ENCODE peak calls at places on chromosomes 4 and X, in eight cellular contexts. One of them, this sample, is unnamed. For H3K4me1, the result is how much of the 10 kb centered on the place peaks cover.

GRCh38 chr4:82268050-82268825 is 105.6 kb downstream of the HNRNPD start:
- DNase-seq in stomach: peak
- DNase-seq in SK-N-SH: peak
- DNase-seq in transverse colon: peak
- DNase-seq in GM12878: no peak
- DNase-seq in H1: no peak
- DNase-seq in K562: peak
- DNase-seq in HepG2: peak
- DNase-seq in this sample: peak

GRCh38 chr4:184250795-184251679 is 33.4 kb upstream of the ENPP6 start:
- DNase-seq in H1: no peak
- DNase-seq in stomach: no peak
- DNase-seq in transverse colon: no peak
- DNase-seq in K562: peak
- DNase-seq in SK-N-SH: peak
- DNase-seq in GM12878: no peak
- DNase-seq in HepG2: peak
- DNase-seq in this sample: no peak

GRCh38 chr4:167826281-167826680 is 266.1 kb upstream of the ANXA10 start:
- DNase-seq in GM12878: no peak
- DNase-seq in transverse colon: no peak
- DNase-seq in stomach: no peak
- DNase-seq in SK-N-SH: no peak
- DNase-seq in H1: no peak
- DNase-seq in K562: no peak
- DNase-seq in HepG2: no peak
- DNase-seq in this sample: no peak

GRCh38 chr4:41256740-41257256 is at the start of gene UCHL1:
- DNase-seq in H1: peak
- DNase-seq in SK-N-SH: peak
- DNase-seq in stomach: peak
- DNase-seq in K562: no peak
- DNase-seq in transverse colon: peak
- DNase-seq in GM12878: no peak
- DNase-seq in HepG2: no peak
- DNase-seq in this sample: peak

GRCh38 chrX:130654409-130654970 is 248.5 kb downstream of the ENOX2 start:
- DNase-seq in stomach: no peak
- DNase-seq in transverse colon: no peak
- DNase-seq in H1: no peak
- DNase-seq in SK-N-SH: peak
- DNase-seq in HepG2: no peak
- DNase-seq in GM12878: no peak
- DNase-seq in K562: no peak
- DNase-seq in this sample: no peak

GRCh38 chr4:176755001-176755400 is 37.7 kb downstream of the VEGFC start:
- DNase-seq in SK-N-SH: no peak
- DNase-seq in K562: no peak
- DNase-seq in transverse colon: no peak
- DNase-seq in HepG2: no peak
- DNase-seq in stomach: no peak
- DNase-seq in GM12878: no peak
- DNase-seq in H1: no peak
- DNase-seq in this sample: no peak

GRCh38 chr4:168637872-168638756 is 141.3 kb downstream of the PALLD start:
- DNase-seq in H1: no peak
- DNase-seq in stomach: no peak
- DNase-seq in HepG2: no peak
- DNase-seq in SK-N-SH: no peak
- DNase-seq in transverse colon: no peak
- DNase-seq in GM12878: no peak
- DNase-seq in K562: no peak
- DNase-seq in this sample: no peak

GRCh38 chr4:146640021-146640425 is 1.3 kb downstream of the POU4F2 start:
- DNase-seq in GM12878: no peak
- DNase-seq in transverse colon: no peak
- DNase-seq in HepG2: no peak
- DNase-seq in H1: no peak
- DNase-seq in SK-N-SH: no peak
- DNase-seq in stomach: no peak
- DNase-seq in K562: no peak
- DNase-seq in this sample: no peak

GRCh38 chr4:73836373-73837269 is at the start of gene CXCL6:
- DNase-seq in GM12878: no peak
- DNase-seq in H1: no peak
- DNase-seq in K562: no peak
- DNase-seq in stomach: peak
- DNase-seq in transverse colon: peak
- DNase-seq in SK-N-SH: no peak
- DNase-seq in HepG2: no peak
- DNase-seq in this sample: peak

GRCh38 chr4:170884965-170885583 is 795.3 kb upstream of the AADAT start:
- DNase-seq in HepG2: no peak
- DNase-seq in K562: no peak
- DNase-seq in H1: no peak
- DNase-seq in stomach: no peak
- DNase-seq in GM12878: no peak
- DNase-seq in transverse colon: no peak
- DNase-seq in SK-N-SH: no peak
- DNase-seq in this sample: no peak

GRCh38 chr4:139676913-139677585 is 11.4 kb downstream of the MGST2 start:
- DNase-seq in GM12878: no peak
- DNase-seq in stomach: no peak
- DNase-seq in SK-N-SH: no peak
- DNase-seq in HepG2: peak
- DNase-seq in H1: no peak
- DNase-seq in transverse colon: no peak
- DNase-seq in K562: no peak
- DNase-seq in this sample: no peak

DNA sequence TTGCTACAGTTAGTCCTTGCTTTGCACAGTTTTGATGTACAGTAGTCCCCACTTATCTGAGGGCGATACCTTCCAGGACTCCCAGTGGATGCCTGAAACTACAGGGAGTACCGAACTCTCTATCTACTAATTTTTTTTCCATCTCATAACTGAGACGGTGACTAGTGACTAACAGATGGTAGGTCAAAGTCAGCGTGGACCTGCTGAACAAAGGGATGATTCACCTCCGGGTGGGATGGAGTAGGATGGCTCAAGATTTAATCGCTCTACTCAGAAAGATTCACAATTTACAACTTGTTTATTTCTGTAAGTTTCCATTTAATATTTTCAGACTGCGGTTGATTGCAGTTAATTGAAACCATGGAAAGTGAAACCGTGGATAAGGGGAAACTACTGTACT is 655.8 kb downstream of the ZNF674 start:
- DNase-seq in transverse colon: no peak
- DNase-seq in H1: no peak
- DNase-seq in K562: no peak
- DNase-seq in GM12878: no peak
- DNase-seq in SK-N-SH: no peak
- DNase-seq in HepG2: peak
- DNase-seq in stomach: no peak
- DNase-seq in this sample: no peak
- TF ChIP-seq EP300 in transverse colon: no peak
- TF ChIP-seq EP300 in H1: no peak
- TF ChIP-seq EP300 in K562: no peak
- TF ChIP-seq EP300 in GM12878: no peak
- TF ChIP-seq EP300 in SK-N-SH: no peak
- TF ChIP-seq EP300 in HepG2: no peak
- TF ChIP-seq EP300 in stomach: no peak
- TF ChIP-seq EP300 in this sample: no peak

GRCh38 chr4:5191831-5192230 is 140.6 kb downstream of the STK32B start:
- DNase-seq in K562: no peak
- DNase-seq in stomach: no peak
- DNase-seq in GM12878: no peak
- DNase-seq in transverse colon: no peak
- DNase-seq in HepG2: no peak
- DNase-seq in H1: no peak
- DNase-seq in SK-N-SH: no peak
- DNase-seq in this sample: no peak
- H3K4me1 ChIP-seq in K562: under half
- H3K4me1 ChIP-seq in stomach: under half
- H3K4me1 ChIP-seq in GM12878: under half
- H3K4me1 ChIP-seq in transverse colon: under half
- H3K4me1 ChIP-seq in HepG2: under half
- H3K4me1 ChIP-seq in H1: under half
- H3K4me1 ChIP-seq in SK-N-SH: under half
- H3K4me1 ChIP-seq in this sample: under half

GRCh38 chr4:54213812-54214211 is 15.3 kb upstream of the PDGFRA start:
- DNase-seq in stomach: peak
- DNase-seq in HepG2: no peak
- DNase-seq in K562: no peak
- DNase-seq in transverse colon: no peak
- DNase-seq in SK-N-SH: no peak
- DNase-seq in H1: no peak
- DNase-seq in GM12878: no peak
- DNase-seq in this sample: no peak

GRCh38 chr4:54218736-54219135 is 10.4 kb upstream of the PDGFRA start:
- DNase-seq in H1: no peak
- DNase-seq in SK-N-SH: no peak
- DNase-seq in transverse colon: no peak
- DNase-seq in stomach: no peak
- DNase-seq in GM12878: no peak
- DNase-seq in HepG2: no peak
- DNase-seq in K562: no peak
- DNase-seq in this sample: no peak

GRCh38 chr4:54213001-54213400 is 16.1 kb upstream of the PDGFRA start:
- DNase-seq in stomach: no peak
- DNase-seq in SK-N-SH: no peak
- DNase-seq in K562: no peak
- DNase-seq in transverse colon: no peak
- DNase-seq in GM12878: no peak
- DNase-seq in HepG2: no peak
- DNase-seq in H1: no peak
- DNase-seq in this sample: no peak

GRCh38 chr4:54215379-54216072 is 13.6 kb upstream of the PDGFRA start:
- DNase-seq in H1: no peak
- DNase-seq in transverse colon: no peak
- DNase-seq in SK-N-SH: peak
- DNase-seq in K562: no peak
- DNase-seq in stomach: no peak
- DNase-seq in HepG2: no peak
- DNase-seq in GM12878: no peak
- DNase-seq in this sample: no peak

GRCh38 chr4:54217642-54218486 is 11.2 kb upstream of the PDGFRA start:
- DNase-seq in transverse colon: peak
- DNase-seq in K562: peak
- DNase-seq in H1: no peak
- DNase-seq in GM12878: no peak
- DNase-seq in stomach: peak
- DNase-seq in HepG2: peak
- DNase-seq in SK-N-SH: peak
- DNase-seq in this sample: peak
- TF ChIP-seq POLR2AphosphoS5 in transverse colon: peak
- TF ChIP-seq POLR2AphosphoS5 in K562: no peak
- TF ChIP-seq POLR2AphosphoS5 in H1: no peak
- TF ChIP-seq POLR2AphosphoS5 in GM12878: no peak
- TF ChIP-seq POLR2AphosphoS5 in stomach: peak
- TF ChIP-seq POLR2AphosphoS5 in HepG2: no peak
- TF ChIP-seq POLR2AphosphoS5 in SK-N-SH: peak
- TF ChIP-seq POLR2AphosphoS5 in this sample: peak

GRCh38 chr4:68124262-68124661 is 5.4 kb downstream of the TMPRSS11F start:
- DNase-seq in SK-N-SH: no peak
- DNase-seq in transverse colon: no peak
- DNase-seq in K562: no peak
- DNase-seq in stomach: no peak
- DNase-seq in H1: no peak
- DNase-seq in GM12878: no peak
- DNase-seq in HepG2: no peak
- DNase-seq in this sample: no peak
- TF ChIP-seq EP300 in SK-N-SH: no peak
- TF ChIP-seq EP300 in transverse colon: no peak
- TF ChIP-seq EP300 in K562: no peak
- TF ChIP-seq EP300 in stomach: no peak
- TF ChIP-seq EP300 in H1: no peak
- TF ChIP-seq EP300 in GM12878: no peak
- TF ChIP-seq EP300 in HepG2: no peak
- TF ChIP-seq EP300 in this sample: no peak

GRCh38 chrX:9668537-9668936 is 97.1 kb downstream of the GPR143 start:
- DNase-seq in transverse colon: no peak
- DNase-seq in SK-N-SH: no peak
- DNase-seq in GM12878: no peak
- DNase-seq in stomach: no peak
- DNase-seq in K562: no peak
- DNase-seq in HepG2: no peak
- DNase-seq in H1: no peak
- DNase-seq in this sample: no peak
- H3K4me1 ChIP-seq in transverse colon: under half
- H3K4me1 ChIP-seq in SK-N-SH: under half
- H3K4me1 ChIP-seq in GM12878: under half
- H3K4me1 ChIP-seq in stomach: under half
- H3K4me1 ChIP-seq in K562: under half
- H3K4me1 ChIP-seq in HepG2: under half
- H3K4me1 ChIP-seq in H1: under half
- H3K4me1 ChIP-seq in this sample: under half

This sample was measured in sigmoid colon.